ENCODE peak calls at places on chromosomes 1 and 21, in four cellular contexts. One of them, this sample, is unnamed.

GRCh38 chr1:90725961-90726715 is 9.0 kb upstream of the BARHL2 start:
- DNase-seq in AG09319: no peak
- DNase-seq in psoas muscle: no peak
- DNase-seq in left lung: peak; percentile 61
- DNase-seq in this sample: no peak

GRCh38 chr1:225617956-225618355 is 35.0 kb downstream of the ENAH start:
- DNase-seq in psoas muscle: no peak
- DNase-seq in left lung: no peak
- DNase-seq in AG09319: no peak
- DNase-seq in this sample: peak; percentile 37

GRCh38 chr1:179119466-179119865 is 37.6 kb downstream of the TOR3A start:
- DNase-seq in left lung: no peak
- DNase-seq in AG09319: no peak
- DNase-seq in psoas muscle: no peak
- DNase-seq in this sample: no peak

GRCh38 chr1:19045898-19046889 is 89.7 kb upstream of the IFFO2 start:
- DNase-seq in left lung: no peak
- DNase-seq in AG09319: no peak
- DNase-seq in psoas muscle: no peak
- DNase-seq in this sample: no peak

GRCh38 chr1:32989160-32989894 is 24.7 kb upstream of the RNF19B start:
- DNase-seq in AG09319: peak; percentile 90
- DNase-seq in psoas muscle: peak; percentile 72
- DNase-seq in left lung: peak; percentile 81
- DNase-seq in this sample: no peak

GRCh38 chr1:164576311-164577271 is 17.6 kb downstream of the PBX1 start:
- DNase-seq in left lung: peak; percentile 69
- DNase-seq in psoas muscle: peak; percentile 39
- DNase-seq in AG09319: peak; percentile 42
- DNase-seq in this sample: no peak

GRCh38 chr1:19799877-19800804 is at the start of gene TMCO4:
- DNase-seq in AG09319: peak; percentile 62
- DNase-seq in psoas muscle: peak; percentile 51
- DNase-seq in left lung: peak; percentile 90
- DNase-seq in this sample: no peak

GRCh38 chr1:52603680-52604501 is 1.7 kb downstream of the GPX7 start:
- DNase-seq in AG09319: no peak
- DNase-seq in psoas muscle: no peak
- DNase-seq in left lung: no peak
- DNase-seq in this sample: no peak

GRCh38 chr1:46130144-46130543 is 2.3 kb downstream of the PIK3R3 start:
- DNase-seq in psoas muscle: no peak
- DNase-seq in left lung: no peak
- DNase-seq in AG09319: no peak
- DNase-seq in this sample: no peak

GRCh38 chr1:58885998-58886397 is 102.2 kb upstream of the JUN start:
- DNase-seq in left lung: no peak
- DNase-seq in psoas muscle: peak; percentile 29
- DNase-seq in AG09319: no peak
- DNase-seq in this sample: no peak

GRCh38 chr1:904271-904950 is 19.3 kb upstream of the SAMD11 start:
- DNase-seq in left lung: peak; percentile 97
- DNase-seq in psoas muscle: peak; percentile 81
- DNase-seq in AG09319: peak; percentile 48
- DNase-seq in this sample: peak; percentile 55

GRCh38 chr1:78176448-78176847 is 130.7 kb downstream of the GIPC2 start:
- DNase-seq in psoas muscle: no peak
- DNase-seq in AG09319: no peak
- DNase-seq in left lung: no peak
- DNase-seq in this sample: no peak

GRCh38 chr1:21077085-21077484 is 99.6 kb downstream of the EIF4G3 start:
- DNase-seq in psoas muscle: peak; percentile 37
- DNase-seq in left lung: no peak
- DNase-seq in AG09319: no peak
- DNase-seq in this sample: no peak

GRCh38 chr1:213122514-213122929 is 71.5 kb downstream of the RPS6KC1 start:
- DNase-seq in left lung: no peak
- DNase-seq in psoas muscle: no peak
- DNase-seq in AG09319: peak; percentile 14
- DNase-seq in this sample: no peak

GRCh38 chr21:17729455-17729854 is 89.7 kb downstream of the C21orf91 start:
- DNase-seq in left lung: no peak
- DNase-seq in AG09319: no peak
- DNase-seq in psoas muscle: no peak
- DNase-seq in this sample: no peak

GRCh38 chr1:161706483-161707347 is at the start of gene FCRLA:
- DNase-seq in psoas muscle: no peak
- DNase-seq in AG09319: peak; percentile 76
- DNase-seq in left lung: no peak
- DNase-seq in this sample: no peak

GRCh38 chr1:152768847-152769533 is 6.0 kb upstream of the LCE1F start:
- DNase-seq in psoas muscle: no peak
- DNase-seq in AG09319: peak; percentile 66
- DNase-seq in left lung: no peak
- DNase-seq in this sample: no peak

GRCh38 chr1:152777510-152778137 is 2.7 kb downstream of the LCE1F start:
- DNase-seq in AG09319: no peak
- DNase-seq in left lung: no peak
- DNase-seq in psoas muscle: no peak
- DNase-seq in this sample: no peak

GRCh38 chr1:152776361-152776760 is 1.4 kb downstream of the LCE1F start:
- DNase-seq in psoas muscle: no peak
- DNase-seq in AG09319: no peak
- DNase-seq in left lung: peak; percentile 57
- DNase-seq in this sample: no peak

GRCh38 chr1:152770411-152770810 is 4.5 kb upstream of the LCE1F start:
- DNase-seq in AG09319: no peak
- DNase-seq in psoas muscle: no peak
- DNase-seq in left lung: no peak
- DNase-seq in this sample: no peak

DNA sequence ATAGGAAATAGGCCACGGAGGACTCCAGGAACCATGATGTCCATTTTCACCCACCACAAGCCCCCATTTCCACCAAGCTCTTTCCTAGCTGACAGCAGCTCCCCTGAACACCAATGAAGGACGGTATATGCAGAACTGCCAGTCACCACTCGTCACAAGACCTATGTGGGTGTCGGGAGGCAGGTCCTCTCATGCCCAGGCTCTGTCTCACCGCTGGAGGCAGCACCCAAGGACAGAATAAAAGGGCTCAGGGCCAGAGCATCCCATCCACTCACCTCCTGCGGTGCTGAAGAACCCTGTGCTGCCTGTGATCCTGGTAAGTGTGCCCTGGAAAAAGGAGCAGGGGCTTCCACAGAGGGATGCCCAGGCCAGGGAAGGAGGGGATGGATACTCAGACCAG is at the start of gene LCE1F:
- DNase-seq in left lung: no peak
- DNase-seq in AG09319: no peak
- DNase-seq in psoas muscle: no peak
- DNase-seq in this sample: no peak
- TF ChIP-seq CTCF in left lung: no peak
- TF ChIP-seq CTCF in AG09319: no peak
- TF ChIP-seq CTCF in psoas muscle: no peak
- TF ChIP-seq CTCF in this sample: no peak

DNA sequence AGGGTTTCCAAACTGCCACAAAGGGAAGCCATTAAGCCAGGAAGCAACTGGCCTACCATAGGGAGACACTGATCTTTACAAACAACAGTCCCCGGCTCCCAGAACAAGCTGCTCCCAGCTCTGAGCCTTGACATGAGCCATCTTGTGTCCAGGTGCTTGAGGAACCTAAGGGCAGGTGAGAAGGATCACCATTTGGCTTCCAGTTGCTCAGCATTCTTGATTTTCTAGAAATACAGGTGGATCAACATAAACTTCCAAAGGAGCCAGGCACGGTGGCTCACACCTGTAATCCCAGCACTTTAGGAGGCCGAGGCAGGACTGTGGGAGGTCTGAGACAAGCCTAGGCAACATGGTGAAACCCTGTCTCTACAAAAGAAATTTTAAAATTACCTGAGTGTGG is 21.6 kb downstream of the ZBTB17 start:
- DNase-seq in psoas muscle: no peak
- DNase-seq in left lung: no peak
- DNase-seq in AG09319: no peak
- DNase-seq in this sample: no peak
- TF ChIP-seq CTCF in psoas muscle: no peak
- TF ChIP-seq CTCF in left lung: no peak
- TF ChIP-seq CTCF in AG09319: no peak
- TF ChIP-seq CTCF in this sample: no peak

GRCh38 chr1:156259805-156260204 is 11.9 kb upstream of the PAQR6 start:
- DNase-seq in AG09319: no peak
- DNase-seq in left lung: no peak
- DNase-seq in psoas muscle: no peak
- DNase-seq in this sample: no peak
- TF ChIP-seq CTCF in AG09319: no peak
- TF ChIP-seq CTCF in left lung: no peak
- TF ChIP-seq CTCF in psoas muscle: no peak
- TF ChIP-seq CTCF in this sample: no peak

GRCh38 chr1:209802780-209803152 is 3.2 kb downstream of the IRF6 start:
- DNase-seq in psoas muscle: no peak
- DNase-seq in AG09319: no peak
- DNase-seq in left lung: no peak
- DNase-seq in this sample: no peak

GRCh38 chr1:209802117-209802779 is 3.7 kb downstream of the IRF6 start:
- DNase-seq in psoas muscle: no peak
- DNase-seq in left lung: no peak
- DNase-seq in AG09319: no peak
- DNase-seq in this sample: no peak

GRCh38 chr1:209796733-209797025 is 9.3 kb downstream of the IRF6 start:
- DNase-seq in psoas muscle: no peak
- DNase-seq in AG09319: no peak
- DNase-seq in left lung: no peak
- DNase-seq in this sample: no peak

GRCh38 chr1:209800984-209801834 is 4.7 kb downstream of the IRF6 start:
- DNase-seq in psoas muscle: peak; percentile 58
- DNase-seq in left lung: no peak
- DNase-seq in AG09319: no peak
- DNase-seq in this sample: no peak

DNA sequence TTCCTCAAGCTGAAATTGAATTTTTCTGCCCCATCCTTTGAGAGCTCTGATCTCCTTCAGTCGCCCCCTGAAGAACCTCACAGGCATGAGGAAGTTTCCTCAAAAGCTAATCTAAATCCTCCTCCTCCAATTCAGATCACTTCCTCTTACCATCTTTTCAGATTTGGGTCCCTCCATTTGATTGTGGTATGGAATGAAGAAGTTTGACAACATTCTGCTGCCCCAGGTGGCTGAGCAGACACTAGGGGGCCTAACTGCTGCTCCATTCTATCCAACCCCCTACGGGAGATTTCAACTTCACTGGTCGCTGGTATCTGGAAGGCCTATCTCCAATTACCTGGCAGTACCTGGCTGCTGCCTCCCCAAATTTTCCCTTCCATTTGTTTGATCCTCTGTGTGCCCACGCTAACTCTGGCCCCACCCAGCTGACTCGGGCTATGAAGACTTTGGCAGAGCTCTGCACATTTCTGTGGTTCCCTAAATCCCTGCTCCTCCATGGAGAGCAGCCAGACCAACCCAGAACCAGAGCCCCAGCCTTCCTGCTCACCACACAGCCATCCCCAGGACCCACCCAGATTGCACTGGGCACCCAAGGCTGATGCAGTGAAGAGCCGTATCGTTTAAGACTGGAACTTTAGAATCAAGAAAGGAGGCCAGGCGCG is 7.8 kb downstream of the IRF6 start:
- DNase-seq in psoas muscle: no peak
- DNase-seq in left lung: no peak
- DNase-seq in AG09319: no peak
- DNase-seq in this sample: no peak
- TF ChIP-seq CTCF in psoas muscle: no peak
- TF ChIP-seq CTCF in left lung: no peak
- TF ChIP-seq CTCF in AG09319: peak; percentile 1
- TF ChIP-seq CTCF in this sample: no peak

GRCh38 chr1:153922076-153922837 is 515 bp downstream of the GATAD2B start:
- DNase-seq in AG09319: no peak
- DNase-seq in psoas muscle: peak; percentile 56
- DNase-seq in left lung: no peak
- DNase-seq in this sample: peak; percentile 47
- TF ChIP-seq CTCF in AG09319: no peak
- TF ChIP-seq CTCF in psoas muscle: no peak
- TF ChIP-seq CTCF in left lung: no peak
- TF ChIP-seq CTCF in this sample: peak; percentile 21

GRCh38 chr1:232844791-232845190 is 39.6 kb downstream of the MAP10 start:
- DNase-seq in left lung: no peak
- DNase-seq in AG09319: no peak
- DNase-seq in psoas muscle: no peak
- DNase-seq in this sample: no peak
- TF ChIP-seq CTCF in left lung: no peak
- TF ChIP-seq CTCF in AG09319: no peak
- TF ChIP-seq CTCF in psoas muscle: no peak
- TF ChIP-seq CTCF in this sample: no peak

DNA sequence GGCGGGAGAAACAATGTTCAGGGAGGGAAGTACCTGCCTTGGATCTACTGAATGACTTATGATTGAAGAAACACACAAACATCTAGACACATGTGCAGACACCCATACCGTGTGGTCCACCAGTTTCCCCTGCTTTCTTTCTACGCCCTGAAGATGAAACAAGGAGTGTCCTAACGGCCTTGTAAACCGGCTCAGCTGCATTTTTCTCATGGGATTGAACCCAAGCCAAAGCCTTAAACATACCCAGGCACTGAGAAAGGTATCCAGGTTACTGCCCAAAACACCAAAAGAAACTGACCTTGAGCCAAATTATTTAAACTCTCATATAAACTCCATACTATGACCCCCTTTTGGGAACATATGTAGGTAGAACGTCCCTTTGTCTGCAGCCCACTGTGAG is 630.0 kb upstream of the RGS18 start:
- DNase-seq in psoas muscle: no peak
- DNase-seq in AG09319: no peak
- DNase-seq in left lung: no peak
- DNase-seq in this sample: no peak
- TF ChIP-seq CTCF in psoas muscle: no peak
- TF ChIP-seq CTCF in AG09319: no peak
- TF ChIP-seq CTCF in left lung: no peak
- TF ChIP-seq CTCF in this sample: no peak

DNA sequence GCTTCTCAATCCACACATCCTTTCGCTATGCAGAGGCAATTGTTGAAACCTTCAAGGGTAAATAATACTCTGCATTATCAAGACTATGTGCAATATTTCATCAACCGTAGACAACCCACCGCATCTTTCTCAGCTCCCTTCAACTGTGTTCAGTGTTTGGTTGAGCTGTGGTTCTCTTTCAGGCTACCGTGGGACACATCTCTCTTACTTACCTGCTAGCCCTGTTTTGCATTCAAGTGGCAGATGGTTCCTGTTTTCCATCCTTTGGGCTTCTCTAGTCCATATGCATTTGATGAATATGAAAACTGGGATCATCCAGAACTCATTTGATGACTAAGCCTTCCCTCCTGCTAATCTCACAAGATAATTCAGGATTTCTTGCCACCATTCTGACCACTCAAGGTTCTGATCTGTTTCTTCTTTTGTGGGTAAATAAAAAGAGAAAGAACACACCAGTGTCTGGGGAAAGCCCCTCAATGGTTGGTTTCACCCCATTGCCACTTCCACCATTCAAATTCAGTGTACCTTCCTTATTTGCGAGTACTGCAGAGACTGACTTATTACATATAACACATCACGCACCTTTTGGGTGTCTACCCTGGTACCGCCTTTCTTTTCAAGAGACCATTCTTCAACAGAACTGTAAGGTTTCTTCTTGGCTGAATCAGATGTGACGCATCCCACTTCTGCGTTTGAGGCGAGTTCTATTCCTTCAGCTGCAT is 61.7 kb downstream of the BACE2 start:
- DNase-seq in psoas muscle: no peak
- DNase-seq in AG09319: no peak
- DNase-seq in left lung: no peak
- DNase-seq in this sample: no peak
- TF ChIP-seq CTCF in psoas muscle: no peak
- TF ChIP-seq CTCF in AG09319: no peak
- TF ChIP-seq CTCF in left lung: no peak
- TF ChIP-seq CTCF in this sample: no peak

This sample was measured in D721Med.